ENCODE peak calls at places on chromosomes 1 and 21, in eight cellular contexts. F, K, R, T, V, X, E and D are unnamed samples.

GRCh38 chr1:76035053-76035452 is 39.5 kb upstream of the ST6GALNAC3 start:
- DNase-seq in V (peak; percentile 4), X (no peak), E (peak; percentile 35), F (no peak), T (peak; percentile 27), R (no peak), K (no peak), D (no peak)

GRCh38 chr1:231931146-231931545 is 304.6 kb downstream of the DISC1 start:
- DNase-seq in V (no peak), K (no peak), X (no peak), T (no peak), R (no peak), E (no peak), F (no peak), D (no peak)

GRCh38 chr1:4778056-4778455 is 123.6 kb downstream of the AJAP1 start:
- DNase-seq in E (peak; percentile 5), T (no peak), K (peak; percentile 18), X (no peak), F (peak; percentile 2), V (no peak), R (peak; percentile 15), D (no peak)

GRCh38 chr21:21715286-21715969 is 717.2 kb downstream of the NCAM2 start:
- DNase-seq in R (no peak), E (no peak), K (no peak), T (peak; percentile 80), V (peak; percentile 93), X (no peak), F (no peak), D (no peak)

GRCh38 chr1:39275836-39276507 is 71.5 kb downstream of the MACF1 start:
- DNase-seq in E (no peak), K (no peak), V (no peak), X (no peak), R (no peak), T (no peak), F (no peak), D (no peak)

GRCh38 chr21:31220567-31220966 is 123.5 kb downstream of the TIAM1 start:
- DNase-seq in E (no peak), T (peak; percentile 47), F (no peak), X (no peak), K (peak; percentile 18), R (no peak), V (peak; percentile 24), D (no peak)

GRCh38 chr21:29372063-29372802 is 73.5 kb downstream of the BACH1 start:
- DNase-seq in F (no peak), T (peak; percentile 94), V (peak; percentile 84), R (peak; percentile 61), K (peak; percentile 92), X (peak; percentile 42), E (peak; percentile 86), D (peak; percentile 60)

GRCh38 chr1:15073799-15074308 is 79.7 kb upstream of the TMEM51 start:
- DNase-seq in R (no peak), K (no peak), V (no peak), X (no peak), F (no peak), E (no peak), T (no peak), D (no peak)

GRCh38 chr1:6627031-6627430 is 2.4 kb downstream of the THAP3 start:
- DNase-seq in F (no peak), X (no peak), T (no peak), V (no peak), E (no peak), K (no peak), R (no peak), D (no peak)

GRCh38 chr1:221437171-221437570 is 304.7 kb downstream of the DUSP10 start:
- DNase-seq in X (no peak), R (no peak), F (no peak), T (peak; percentile 34), V (peak; percentile 42), E (no peak), K (no peak), D (no peak)

GRCh38 chr1:32810358-32810757 is 6.8 kb downstream of the YARS1 start:
- DNase-seq in X (no peak), K (no peak), R (no peak), T (no peak), V (no peak), F (no peak), E (no peak), D (no peak)

GRCh38 chr1:197130677-197131304 is 15.7 kb downstream of the ASPM start:
- DNase-seq in K (no peak), R (no peak), T (peak; percentile 65), V (peak; percentile 58), F (no peak), X (no peak), E (no peak), D (no peak)

GRCh38 chr1:32311709-32312393 is 20.0 kb downstream of the HDAC1 start:
- DNase-seq in F (no peak), X (no peak), R (no peak), K (no peak), E (no peak), T (no peak), V (no peak), D (no peak)

GRCh38 chr1:229704157-229704556 is 78.1 kb downstream of the URB2 start:
- DNase-seq in T (no peak), E (no peak), V (no peak), F (no peak), X (no peak), K (no peak), R (no peak), D (no peak)

GRCh38 chr1:44640178-44640865 is 34.0 kb downstream of the TMEM53 start:
- DNase-seq in E (no peak), T (no peak), X (no peak), F (no peak), K (no peak), R (no peak), V (no peak), D (no peak)

GRCh38 chr1:3219005-3219724 is 150.2 kb downstream of the PRDM16 start:
- DNase-seq in X (peak; percentile 36), F (no peak), T (peak; percentile 45), K (peak; percentile 43), R (no peak), E (peak; percentile 60), V (no peak), D (peak; percentile 72)

GRCh38 chr1:40849801-40850592 is 12.2 kb downstream of the CITED4 start:
- DNase-seq in R (peak; percentile 64), X (peak; percentile 74), V (peak; percentile 49), K (peak; percentile 72), F (no peak), E (peak; percentile 78), T (peak; percentile 80), D (peak; percentile 79)

GRCh38 chr1:117608758-117609157 is 2.9 kb downstream of the TENT5C start:
- DNase-seq in E (no peak), V (no peak), K (no peak), R (no peak), F (no peak), X (no peak), T (no peak), D (no peak)

GRCh38 chr1:228938248-228938891 is 203.1 kb downstream of the RHOU start:
- DNase-seq in F (no peak), K (no peak), V (no peak), R (peak; percentile 12), T (no peak), X (no peak), E (no peak), D (no peak)

GRCh38 chr1:154741747-154742495 is 128.2 kb downstream of the KCNN3 start:
- DNase-seq in F (no peak), K (no peak), V (no peak), E (no peak), R (no peak), T (no peak), X (no peak), D (no peak)

GRCh38 chr1:236904874-236905741 is 99.1 kb downstream of the MT1HL1 start:
- DNase-seq in E (no peak), F (peak; percentile 85), V (peak; percentile 94), K (no peak), X (no peak), R (peak; percentile 60), T (peak; percentile 66), D (no peak)

GRCh38 chr1:21232044-21232443 is 55.3 kb upstream of the EIF4G3 start:
- DNase-seq in F (no peak), V (peak; percentile 66), K (peak; percentile 69), R (peak; percentile 53), X (peak; percentile 40), E (peak; percentile 77), T (peak; percentile 81), D (no peak)

GRCh38 chr1:116110507-116111195 is 548 bp upstream of the MAB21L3 start:
- DNase-seq in K (no peak), R (no peak), T (no peak), F (no peak), V (no peak), X (peak; percentile 41), E (peak; percentile 58), D (no peak)

GRCh38 chr1:82775402-82776000 is 974.8 kb downstream of the ADGRL2 start:
- DNase-seq in E (peak; percentile 28), F (peak; percentile 15), K (no peak), X (peak; percentile 9), V (no peak), T (peak; percentile 24), R (peak; percentile 23), D (no peak)

GRCh38 chr1:2270260-2271100 is 42.4 kb downstream of the SKI start:
- DNase-seq in R (no peak), V (no peak), K (no peak), X (no peak), F (no peak), E (no peak), T (no peak), D (no peak)

GRCh38 chr1:29682171-29682917 is 446.0 kb downstream of the PTPRU start:
- DNase-seq in F (no peak), E (no peak), K (peak; percentile 2), V (no peak), X (no peak), R (no peak), T (no peak), D (peak; percentile 42)

GRCh38 chr1:217953922-217954321 is 322.8 kb downstream of the SPATA17 start:
- DNase-seq in K (no peak), R (no peak), V (no peak), T (no peak), E (no peak), X (no peak), F (no peak), D (no peak)

GRCh38 chr1:114235281-114235680 is 81.6 kb upstream of the SYT6 start:
- DNase-seq in K (no peak), R (no peak), V (no peak), E (no peak), F (no peak), X (no peak), T (no peak), D (no peak)
- H3K4me1 ChIP-seq in K (no peaks in the 10 kb centered on the region), R (no peaks in the 10 kb centered on the region), V (no peaks in the 10 kb centered on the region), E (peaks cover 17% of the 10 kb centered on the region), F (no peaks in the 10 kb centered on the region), X (peaks cover 16% of the 10 kb centered on the region), T (no peaks in the 10 kb centered on the region), D (peaks cover 13% of the 10 kb centered on the region)

GRCh38 chr1:167635233-167635648 is 5.2 kb downstream of the RCSD1 start:
- DNase-seq in R (no peak), E (no peak), V (no peak), F (no peak), X (no peak), T (peak; percentile 15), K (no peak), D (no peak)
- H3K4me1 ChIP-seq in R (no peaks in the 10 kb centered on the region), E (peaks cover 8% of the 10 kb centered on the region), V (no peaks in the 10 kb centered on the region), F (peaks cover 9% of the 10 kb centered on the region), X (peaks cover 27% of the 10 kb centered on the region), T (peaks cover 3% of the 10 kb centered on the region), K (peaks cover 16% of the 10 kb centered on the region), D (no peaks in the 10 kb centered on the region)

GRCh38 chr1:181161170-181161870 is 72.8 kb downstream of the IER5 start:
- DNase-seq in V (peak; percentile 42), E (no peak), K (no peak), X (no peak), F (no peak), R (no peak), T (no peak), D (no peak)
- H3K4me1 ChIP-seq in V (peaks cover 5% of the 10 kb centered on the region), E (peaks cover 10% of the 10 kb centered on the region), K (peaks cover 4% of the 10 kb centered on the region), X (peaks cover 22% of the 10 kb centered on the region), F (no peaks in the 10 kb centered on the region), R (no peaks in the 10 kb centered on the region), T (no peaks in the 10 kb centered on the region), D (peaks cover 26% of the 10 kb centered on the region)

GRCh38 chr1:26832249-26832960 is 5.9 kb downstream of the ZDHHC18 start:
- DNase-seq in F (no peak), K (no peak), X (no peak), V (no peak), T (no peak), R (no peak), E (no peak), D (no peak)
- H3K4me1 ChIP-seq in F (peaks cover 11% of the 10 kb centered on the region), K (peaks cover 31% of the 10 kb centered on the region), X (peaks cover 32% of the 10 kb centered on the region), V (peaks cover 19% of the 10 kb centered on the region), T (peaks cover 29% of the 10 kb centered on the region), R (peaks cover 9% of the 10 kb centered on the region), E (peaks cover 8% of the 10 kb centered on the region), D (no peaks in the 10 kb centered on the region)